ENCODE peak calls at places on chromosomes 2 and 18, in four cellular contexts. E is GM06990, H is transverse colon, U is adrenal gland. R is an unnamed sample.

GRCh38 chr18:36766836-36767235 is 62.0 kb downstream of the TPGS2 start:
- DNase-seq in H (no peak), E (no peak), U (no peak), R (no peak)

GRCh38 chr2:20600756-20601325 is 50.1 kb downstream of the HS1BP3 start:
- DNase-seq in H (no peak), U (no peak), E (no peak), R (no peak)

GRCh38 chr2:151730242-151730975 is 3.9 kb downstream of the NEB start:
- DNase-seq in U (no peak), H (no peak), E (peak), R (no peak)

GRCh38 chr2:235026137-235026536 is 74.3 kb downstream of the SH3BP4 start:
- DNase-seq in E (no peak), U (peak), H (peak), R (no peak)

GRCh38 chr18:58507881-58508280 is 121.0 kb downstream of the ALPK2 start:
- DNase-seq in E (no peak), H (no peak), U (no peak), R (no peak)

GRCh38 chr18:26003391-26003790 is 87.0 kb downstream of the SS18 start:
- DNase-seq in U (no peak), H (no peak), E (no peak), R (no peak)

GRCh38 chr2:183782436-183782835 is 658.2 kb downstream of the NUP35 start:
- DNase-seq in H (no peak), U (no peak), E (no peak), R (no peak)

GRCh38 chr2:65320042-65320711 is 92.5 kb downstream of the ACTR2 start:
- DNase-seq in U (no peak), E (peak), H (no peak), R (no peak)

GRCh38 chr2:62297642-62298010 is 101.7 kb downstream of the B3GNT2 start:
- DNase-seq in U (no peak), H (no peak), E (no peak), R (no peak)

GRCh38 chr18:45874501-45875184 is 49.2 kb downstream of the SIGLEC15 start:
- DNase-seq in U (no peak), E (peak), H (peak), R (no peak)

GRCh38 chr2:142880275-142880674 is 2.8 kb downstream of the KYNU start:
- DNase-seq in E (no peak), U (no peak), H (no peak), R (no peak)

GRCh38 chr2:159562248-159562647 is 54.1 kb downstream of the BAZ2B start:
- DNase-seq in U (no peak), E (no peak), H (no peak), R (no peak)

GRCh38 chr2:220310326-220310936 is 683.0 kb downstream of the SLC4A3 start:
- DNase-seq in E (no peak), U (no peak), H (no peak), R (no peak)

GRCh38 chr2:162317910-162318279 is 589 bp downstream of the IFIH1 start:
- DNase-seq in U (peak), H (peak), E (peak), R (no peak)

GRCh38 chr2:162317058-162317742 is 1.3 kb downstream of the IFIH1 start:
- DNase-seq in E (no peak), H (no peak), U (no peak), R (no peak)

GRCh38 chr2:162316590-162316989 is 1.9 kb downstream of the IFIH1 start:
- DNase-seq in E (no peak), H (no peak), U (no peak), R (no peak)

GRCh38 chr2:162312853-162313252 is 5.6 kb downstream of the IFIH1 start:
- DNase-seq in E (no peak), H (no peak), U (no peak), R (no peak)

GRCh38 chr2:162318280-162319222 is at the start of gene IFIH1:
- DNase-seq in E (peak), H (peak), U (peak), R (peak)
- TF ChIP-seq CTCF in E (peak), H (no peak), U (no peak), R (no peak)

GRCh38 chr2:201114350-201114749 is 1.6 kb upstream of the CFLAR start:
- DNase-seq in U (no peak), H (no peak), E (no peak), R (no peak)

GRCh38 chr2:201118121-201118956 is 2.4 kb downstream of the CFLAR start:
- DNase-seq in U (peak), E (peak), H (peak), R (peak)

GRCh38 chr2:201114846-201115245 is 1.1 kb upstream of the CFLAR start:
- DNase-seq in E (no peak), H (no peak), U (no peak), R (no peak)

GRCh38 chr2:201116959-201117734 is 1.2 kb downstream of the CFLAR start:
- DNase-seq in E (peak), U (peak), H (peak), R (no peak)

DNA sequence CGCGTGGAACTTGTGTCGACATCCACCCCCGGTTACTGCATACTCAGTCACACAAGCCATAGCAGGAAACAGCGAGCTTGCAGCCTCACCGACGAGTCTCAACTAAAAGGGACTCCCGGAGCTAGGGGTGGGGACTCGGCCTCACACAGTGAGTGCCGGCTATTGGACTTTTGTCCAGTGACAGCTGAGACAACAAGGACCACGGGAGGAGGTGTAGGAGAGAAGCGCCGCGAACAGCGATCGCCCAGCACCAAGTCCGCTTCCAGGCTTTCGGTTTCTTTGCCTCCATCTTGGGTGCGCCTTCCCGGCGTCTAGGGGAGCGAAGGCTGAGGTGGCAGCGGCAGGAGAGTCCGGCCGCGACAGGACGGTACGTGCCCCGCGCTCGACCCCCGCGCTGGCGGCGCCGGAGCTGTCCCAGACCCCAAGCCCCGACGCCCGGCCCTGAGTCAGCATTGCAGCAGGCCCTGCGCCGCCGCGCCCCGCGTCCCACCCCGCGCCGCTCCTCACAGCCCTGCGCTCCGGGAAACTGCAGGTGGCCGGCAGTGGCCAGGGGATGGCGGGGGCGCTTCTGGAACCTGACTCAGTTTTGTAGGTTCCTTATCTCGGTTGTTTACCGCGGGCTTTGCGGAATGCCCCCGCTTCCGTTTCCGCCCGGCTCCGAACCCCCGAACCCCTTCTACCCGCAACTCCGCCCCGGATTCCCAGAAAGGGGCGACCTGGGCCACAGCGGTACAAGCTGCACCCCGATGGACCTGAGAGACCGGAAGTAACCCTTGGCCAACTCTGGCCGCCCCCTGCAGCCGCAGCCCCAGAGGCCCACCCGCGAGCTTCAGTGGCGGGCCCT is at the start of gene CFLAR:
- DNase-seq in U (peak), E (peak), H (peak), R (no peak)
- TF ChIP-seq CTCF in U (no peak), E (no peak), H (no peak), R (no peak)

DNA sequence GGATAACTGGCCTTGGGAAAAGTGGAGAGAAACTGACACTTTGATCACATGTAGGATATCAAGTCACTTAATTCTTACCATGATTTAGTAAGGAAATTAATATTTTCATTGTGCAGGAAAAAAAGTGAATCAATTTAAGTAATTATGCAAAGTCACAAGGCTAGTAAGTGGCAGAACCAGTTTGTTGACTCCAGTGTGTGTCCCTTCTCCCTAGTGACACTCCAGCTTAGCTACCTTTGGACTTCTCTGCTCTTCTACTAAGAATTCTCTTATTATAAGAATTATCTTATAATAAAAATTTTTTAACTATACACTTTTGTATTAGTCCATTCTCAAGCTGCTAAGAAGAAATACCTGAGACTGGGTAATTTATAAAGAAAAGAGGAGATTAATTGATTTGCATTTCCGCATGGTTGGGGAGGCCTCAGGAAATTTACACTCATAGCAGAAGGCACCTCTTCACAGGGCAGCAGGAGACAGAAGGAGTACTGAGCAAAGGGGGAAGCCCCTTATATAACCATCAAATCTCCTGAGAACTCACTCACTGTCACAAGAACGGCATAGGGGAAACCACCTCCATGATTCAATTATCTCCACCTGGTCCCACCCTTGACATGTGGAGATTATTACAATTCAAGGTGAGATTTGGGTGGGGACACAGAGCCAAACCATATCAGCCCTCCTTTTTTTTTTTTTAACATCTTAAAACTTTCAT is 13.6 kb downstream of the COL4A4 start:
- DNase-seq in H (no peak), E (no peak), U (no peak), R (no peak)
- TF ChIP-seq CTCF in H (no peak), E (no peak), U (no peak), R (no peak)

GRCh38 chr2:102703748-102704147 is 58.1 kb upstream of the TMEM182 start:
- DNase-seq in H (peak), E (no peak), U (no peak), R (no peak)
- TF ChIP-seq CTCF in H (peak), E (peak), U (peak), R (no peak)

GRCh38 chr18:1657888-1658287 is 753.2 kb downstream of the ADCYAP1 start:
- DNase-seq in U (no peak), H (no peak), E (no peak), R (no peak)

GRCh38 chr18:1648715-1649114 is 744.0 kb downstream of the ADCYAP1 start:
- DNase-seq in H (no peak), E (no peak), U (no peak), R (no peak)

GRCh38 chr18:1659190-1659589 is 754.5 kb downstream of the ADCYAP1 start:
- DNase-seq in U (no peak), E (no peak), H (no peak), R (no peak)

GRCh38 chr18:1653873-1654272 is 749.2 kb downstream of the ADCYAP1 start:
- DNase-seq in E (no peak), H (no peak), U (no peak), R (no peak)
- TF ChIP-seq CTCF in E (no peak), H (no peak), U (no peak), R (no peak)

GRCh38 chr2:232523682-232524597 is 2.0 kb upstream of the CHRND start:
- DNase-seq in U (no peak), H (peak), E (no peak), R (no peak)

GRCh38 chr2:232521524-232521923 is 1.3 kb downstream of the PRSS56 start:
- DNase-seq in E (no peak), U (no peak), H (no peak), R (no peak)

GRCh38 chr2:232522855-232523681 is 2.9 kb downstream of the PRSS56 start:
- DNase-seq in E (no peak), H (no peak), U (no peak), R (no peak)

GRCh38 chr2:232521098-232521497 is 910 bp downstream of the PRSS56 start:
- DNase-seq in U (no peak), H (no peak), E (no peak), R (no peak)

GRCh38 chr2:232522014-232522854 is 2.0 kb downstream of the PRSS56 start:
- DNase-seq in H (peak), E (no peak), U (peak), R (peak)
- TF ChIP-seq CTCF in H (peak), E (peak), U (peak), R (peak)

GRCh38 chr2:2103320-2103719 is 227.8 kb downstream of the MYT1L start:
- DNase-seq in U (no peak), H (no peak), E (no peak), R (no peak)

GRCh38 chr2:2102870-2103269 is 228.2 kb downstream of the MYT1L start:
- DNase-seq in E (no peak), U (no peak), H (no peak), R (no peak)

GRCh38 chr2:2098458-2099167 is 232.5 kb downstream of the MYT1L start:
- DNase-seq in H (no peak), E (no peak), U (no peak), R (no peak)

GRCh38 chr2:2104331-2104730 is 226.7 kb downstream of the MYT1L start:
- DNase-seq in E (no peak), U (no peak), H (no peak), R (no peak)

GRCh38 chr2:2101924-2102323 is 229.2 kb downstream of the MYT1L start:
- DNase-seq in E (no peak), U (no peak), H (no peak), R (no peak)
- TF ChIP-seq CTCF in E (no peak), U (no peak), H (no peak), R (peak)

DNA sequence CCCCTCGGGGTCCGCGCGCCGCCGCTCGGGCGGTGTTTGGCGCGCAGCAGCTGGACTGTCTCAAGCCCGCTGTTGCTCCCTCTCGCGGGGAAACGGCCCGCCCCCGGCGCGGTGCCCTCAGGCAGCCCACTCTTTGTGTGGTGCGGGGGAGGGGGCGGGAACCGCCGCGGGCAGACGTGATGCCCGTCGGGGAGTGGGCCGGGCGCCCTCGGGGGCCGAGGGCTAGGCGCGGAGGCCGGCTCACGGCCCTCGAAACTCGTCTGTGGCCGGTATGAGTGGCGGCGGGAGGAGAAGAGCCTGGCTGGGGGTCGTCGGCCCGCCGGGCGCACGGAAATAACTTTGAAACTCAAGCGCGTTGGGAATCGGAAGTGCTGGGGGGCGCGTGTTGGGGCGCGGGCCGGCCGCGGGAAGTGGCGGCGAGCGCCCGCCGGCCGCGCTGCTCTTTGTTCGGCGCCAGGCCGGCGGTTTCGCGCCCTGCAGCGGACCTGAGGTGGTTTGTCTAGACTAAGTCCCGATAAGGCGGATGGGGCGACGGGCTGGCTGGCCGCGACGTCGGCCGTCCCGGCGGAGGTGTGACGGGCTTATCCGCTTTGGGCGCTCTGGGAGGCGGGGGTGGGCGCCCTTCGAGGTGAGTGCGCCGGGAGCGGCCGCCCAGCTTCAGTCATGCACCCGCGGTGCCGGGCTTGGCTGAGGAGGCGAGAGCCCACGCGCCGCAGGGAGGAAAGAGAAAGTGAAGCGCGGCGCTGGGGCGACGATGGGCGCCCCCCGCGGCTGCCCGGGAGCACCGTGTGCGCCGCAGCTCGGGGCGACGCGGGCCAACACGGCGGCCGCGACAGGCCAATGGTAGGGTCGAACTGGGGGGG is 679 bp downstream of the PTMA start:
- DNase-seq in E (peak), H (peak), U (peak), R (no peak)
- TF ChIP-seq CTCF in E (peak), H (peak), U (no peak), R (peak)

DNA sequence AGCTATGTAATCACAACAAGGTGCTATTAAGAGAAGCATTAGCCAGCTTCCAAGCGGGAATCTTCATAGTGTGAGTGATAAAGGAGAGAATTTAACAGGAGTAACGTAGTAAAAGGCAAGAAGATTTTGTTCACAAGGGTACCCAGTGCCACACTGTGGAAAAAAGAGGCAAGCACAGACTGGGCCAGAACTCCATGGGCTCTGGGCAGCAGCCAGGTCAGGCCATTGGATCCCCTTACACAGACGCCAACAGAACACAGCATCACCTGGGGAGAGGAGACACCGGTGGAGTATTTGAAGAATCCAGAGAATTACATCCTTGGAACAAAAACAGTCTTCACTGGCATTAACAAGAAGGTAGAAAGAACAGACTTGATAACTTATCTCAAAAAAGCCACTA is 21.2 kb downstream of the AMER3 start:
- DNase-seq in H (no peak), U (no peak), E (no peak), R (no peak)
- TF ChIP-seq CTCF in H (no peak), U (no peak), E (no peak), R (no peak)